ENCODE peak calls at places on chromosome X, in five cellular contexts. B is CD8-positive, alpha-beta memory T cell; I is nephron progenitor cell; C is stimulated activated CD4-positive, alpha-beta T cell treated with anti-CD3 and anti-CD28 coated beads, Interleukin-15, amount 100 ng/mL, for 1 hour; J is kidney epithelial cell. F is an unnamed sample.

GRCh38 chrX:27987862-27988646 is 6.8 kb upstream of the DCAF8L1 start:
- DNase-seq in B (no peak), I (no peak), C (no peak), J (no peak), F (peak; percentile 5)

GRCh38 chrX:82218361-82218760 is 1016.5 kb downstream of the SH3BGRL start:
- DNase-seq in B (no peak), I (no peak), C (no peak), J (no peak), F (peak; percentile 47)

GRCh38 chrX:124555036-124555595 is 208.8 kb downstream of the SH2D1A start:
- DNase-seq in B (no peak), I (no peak), C (no peak), J (no peak), F (no peak)

GRCh38 chrX:30577362-30577961 is at the start of gene TASL:
- DNase-seq in B (no peak), I (no peak), C (no peak), J (no peak), F (peak; percentile 1)

GRCh38 chrX:24355095-24355494 is 5.3 kb upstream of the SUPT20HL1 start:
- DNase-seq in B (no peak), I (no peak), C (no peak), J (no peak), F (no peak)

GRCh38 chrX:72276478-72276953 is 532 bp downstream of the RPS4X start:
- DNase-seq in B (no peak), I (no peak), C (no peak), J (no peak), F (no peak)

GRCh38 chrX:40465735-40466551 is 114.8 kb upstream of the ATP6AP2 start:
- DNase-seq in B (no peak), I (peak; percentile 10), C (no peak), J (no peak), F (peak; percentile 13)

GRCh38 chrX:11209798-11210197 is 83.4 kb upstream of the AMELX start:
- DNase-seq in B (no peak), I (no peak), C (no peak), J (no peak), F (no peak)

GRCh38 chrX:77755561-77755960 is 30.5 kb downstream of the ATRX start:
- DNase-seq in B (no peak), I (no peak), C (no peak), J (no peak), F (no peak)

GRCh38 chrX:16739574-16739973 is 20.2 kb downstream of the SYAP1 start:
- DNase-seq in B (no peak), I (no peak), C (no peak), J (no peak), F (no peak)

GRCh38 chrX:104921606-104922205 is 298.8 kb downstream of the TEX13A start:
- DNase-seq in B (no peak), I (peak; percentile 5), C (no peak), J (no peak), F (no peak)

GRCh38 chrX:96424007-96424406 is 260.6 kb upstream of the DIAPH2 start:
- DNase-seq in B (no peak), I (no peak), C (no peak), J (no peak), F (no peak)

GRCh38 chrX:28920554-28920953 is 333.3 kb downstream of the IL1RAPL1 start:
- DNase-seq in B (no peak), I (no peak), C (no peak), J (no peak), F (peak; percentile 29)

GRCh38 chrX:115894087-115894486 is 276.5 kb upstream of the AGTR2 start:
- DNase-seq in B (no peak), I (no peak), C (no peak), J (no peak), F (no peak)

GRCh38 chrX:7614616-7615015 is 228.4 kb upstream of the VCX start:
- DNase-seq in B (no peak), I (no peak), C (no peak), J (no peak), F (peak; percentile 24)

GRCh38 chrX:16695079-16695676 is 17.3 kb downstream of the CTPS2 start:
- DNase-seq in B (peak; percentile 34), I (peak; percentile 81), C (peak; percentile 9), J (no peak), F (peak; percentile 59)

GRCh38 chrX:370963-371745 is 15.6 kb downstream of the PPP2R3B start:
- DNase-seq in B (no peak), I (no peak), C (no peak), J (no peak), F (no peak)

GRCh38 chrX:148609766-148610698 is 109.6 kb downstream of the AFF2 start:
- DNase-seq in B (no peak), I (peak; percentile 5), C (no peak), J (no peak), F (peak; percentile 62)

GRCh38 chrX:10781847-10782530 is 161.6 kb upstream of the MID1 start:
- DNase-seq in B (no peak), I (no peak), C (no peak), J (no peak), F (no peak)

GRCh38 chrX:118730500-118731247 is 3.3 kb downstream of the IL13RA1 start:
- DNase-seq in B (no peak), I (no peak), C (no peak), J (no peak), F (no peak)

GRCh38 chrX:129472116-129472515 is 51.2 kb downstream of the SMARCA1 start:
- DNase-seq in B (no peak), I (no peak), C (no peak), J (peak; percentile 2), F (peak; percentile 11)

GRCh38 chrX:2698604-2699003 is 7.5 kb downstream of the CD99 start:
- DNase-seq in B (no peak), I (no peak), C (no peak), J (no peak), F (no peak)

GRCh38 chrX:56588397-56589188 is 25.2 kb downstream of the UBQLN2 start:
- DNase-seq in B (no peak), I (no peak), C (no peak), J (no peak), F (no peak)

GRCh38 chrX:118038614-118039365 is 77.8 kb downstream of the KLHL13 start:
- DNase-seq in B (no peak), I (no peak), C (no peak), J (no peak), F (no peak)

GRCh38 chrX:139801397-139801813 is 93.4 kb upstream of the MCF2 start:
- DNase-seq in B (no peak), I (no peak), C (no peak), J (no peak), F (no peak)

GRCh38 chrX:48532201-48532600 is 7.3 kb upstream of the TBC1D25 start:
- DNase-seq in B (no peak), I (no peak), C (no peak), J (no peak), F (no peak)

GRCh38 chrX:19174401-19175025 is 52.2 kb upstream of the ADGRG2 start:
- DNase-seq in B (no peak), I (no peak), C (no peak), J (no peak), F (no peak)

GRCh38 chrX:50615570-50616158 is 145.0 kb upstream of the DGKK start:
- DNase-seq in B (no peak), I (no peak), C (no peak), J (no peak), F (peak; percentile 2)

GRCh38 chrX:41825796-41826195 is 97.6 kb downstream of the CASK start:
- DNase-seq in B (no peak), I (no peak), C (no peak), J (no peak), F (no peak)

GRCh38 chrX:108198420-108198819 is 106.8 kb downstream of the ATG4A start:
- DNase-seq in B (no peak), I (no peak), C (no peak), J (no peak), F (no peak)

GRCh38 chrX:11837437-11837836 is 79.4 kb downstream of the MSL3 start:
- DNase-seq in B (no peak), I (no peak), C (no peak), J (no peak), F (no peak)

F was measured in left kidney.